ENCODE peak calls at places on chromosomes 11 and 22, in nine cellular contexts. W is posterior vena cava, Z is choroid plexus epithelial cell, N is nephron progenitor cell, S is naive B cell, V is colonic mucosa, G is skeletal muscle cell, O is MCF 10A, E is ascending aorta. C is an unnamed sample.

GRCh38 chr11:57936050-57936418 is 87.6 kb upstream of the OR9Q1 start:
- DNase-seq in W (no peak), Z (no peak), N (no peak), S (no peak), V (no peak), G (no peak), O (no peak), E (no peak), C (no peak)

GRCh38 chr11:15535414-15535813 is 420.7 kb downstream of the INSC start:
- DNase-seq in W (no peak), Z (no peak), N (no peak), S (no peak), V (no peak), G (no peak), O (no peak), E (no peak), C (no peak)

GRCh38 chr22:32926600-32926999 is 125.1 kb downstream of the TIMP3 start:
- DNase-seq in W (no peak), Z (peak), N (peak), S (no peak), V (no peak), G (no peak), O (peak), E (no peak), C (no peak)

GRCh38 chr11:15665368-15665871 is 550.7 kb downstream of the INSC start:
- DNase-seq in W (no peak), Z (peak), N (no peak), S (no peak), V (peak), G (no peak), O (peak), E (no peak), C (no peak)

GRCh38 chr11:65743928-65744698 is 23.5 kb upstream of the RNASEH2C start:
- DNase-seq in W (no peak), Z (peak), N (peak), S (no peak), V (peak), G (no peak), O (peak), E (no peak), C (no peak)

GRCh38 chr22:49481651-49482399 is 345.8 kb downstream of the BRD1 start:
- DNase-seq in W (no peak), Z (no peak), N (peak), S (no peak), V (no peak), G (no peak), O (no peak), E (no peak), C (peak)

GRCh38 chr11:12050470-12050891 is 42.1 kb upstream of the DKK3 start:
- DNase-seq in W (no peak), Z (peak), N (no peak), S (no peak), V (no peak), G (no peak), O (no peak), E (no peak), C (no peak)

GRCh38 chr22:24758164-24758799 is 16.2 kb downstream of the PIWIL3 start:
- DNase-seq in W (no peak), Z (peak), N (peak), S (peak), V (peak), G (no peak), O (peak), E (peak), C (no peak)

GRCh38 chr11:104095791-104096190 is 59.4 kb downstream of the DDI1 start:
- DNase-seq in W (no peak), Z (peak), N (no peak), S (no peak), V (no peak), G (no peak), O (no peak), E (no peak), C (no peak)

GRCh38 chr11:113193077-113193476 is 121.3 kb upstream of the TTC12 start:
- DNase-seq in W (no peak), Z (no peak), N (no peak), S (no peak), V (no peak), G (no peak), O (no peak), E (no peak), C (no peak)

GRCh38 chr11:18312663-18313420 is 9.1 kb downstream of the HPS5 start:
- DNase-seq in W (no peak), Z (peak), N (no peak), S (no peak), V (no peak), G (no peak), O (peak), E (no peak), C (no peak)

GRCh38 chr11:116578971-116579687 is 193.7 kb downstream of the BUD13 start:
- DNase-seq in W (no peak), Z (no peak), N (no peak), S (no peak), V (no peak), G (no peak), O (no peak), E (no peak), C (no peak)

GRCh38 chr11:70415176-70415575 is 16.8 kb downstream of the CTTN start:
- DNase-seq in W (no peak), Z (peak), N (no peak), S (no peak), V (no peak), G (no peak), O (no peak), E (no peak), C (no peak)

GRCh38 chr11:96122601-96123044 is 198.7 kb upstream of the MTMR2 start:
- DNase-seq in W (no peak), Z (peak), N (no peak), S (no peak), V (no peak), G (no peak), O (peak), E (no peak), C (no peak)

GRCh38 chr22:41925783-41926460 is 684 bp downstream of the TNFRSF13C start:
- DNase-seq in W (no peak), Z (peak), N (peak), S (peak), V (peak), G (no peak), O (peak), E (no peak), C (no peak)

GRCh38 chr11:76337469-76337868 is 43.5 kb downstream of the THAP12 start:
- DNase-seq in W (no peak), Z (no peak), N (no peak), S (no peak), V (no peak), G (no peak), O (no peak), E (no peak), C (no peak)

GRCh38 chr11:60150279-60150678 is 32.6 kb downstream of the MS4A6A start:
- DNase-seq in W (no peak), Z (no peak), N (no peak), S (no peak), V (no peak), G (no peak), O (no peak), E (no peak), C (no peak)

GRCh38 chr22:46635756-46636155 is 15.6 kb downstream of the GRAMD4 start:
- DNase-seq in W (no peak), Z (no peak), N (peak), S (no peak), V (no peak), G (no peak), O (no peak), E (no peak), C (no peak)

GRCh38 chr22:50209893-50210292 is 9.1 kb downstream of the SELENOO start:
- DNase-seq in W (no peak), Z (peak), N (peak), S (peak), V (peak), G (no peak), O (peak), E (peak), C (no peak)

GRCh38 chr11:91188484-91188883 is 965.6 kb upstream of the CHORDC1 start:
- DNase-seq in W (no peak), Z (no peak), N (no peak), S (no peak), V (no peak), G (no peak), O (no peak), E (no peak), C (no peak)

GRCh38 chr11:72058416-72059034 is 21.8 kb downstream of the NUMA1 start:
- DNase-seq in W (no peak), Z (peak), N (no peak), S (no peak), V (no peak), G (no peak), O (no peak), E (peak), C (no peak)

GRCh38 chr22:21791635-21792625 is 56.3 kb upstream of the YPEL1 start:
- DNase-seq in W (no peak), Z (no peak), N (no peak), S (no peak), V (no peak), G (no peak), O (peak), E (no peak), C (no peak)

GRCh38 chr22:22358136-22358535 is 113.5 kb downstream of the VPREB1 start:
- DNase-seq in W (no peak), Z (no peak), N (no peak), S (peak), V (no peak), G (no peak), O (no peak), E (no peak), C (no peak)

C was measured in mesenteric fat pad.